ENCODE peak calls at places on chromosome X, in five cellular contexts. One of them, this sample, is unnamed.

GRCh38 chrX:63434665-63435064 is 83.5 kb upstream of the SPIN4 start:
- DNase-seq in PC-3: peak
- DNase-seq in spleen: no peak
- DNase-seq in kidney: no peak
- DNase-seq in cardiac muscle cell: peak
- DNase-seq in this sample: no peak

GRCh38 chrX:103699243-103699642 is 11.5 kb upstream of the TMEM31 start:
- DNase-seq in PC-3: peak
- DNase-seq in spleen: no peak
- DNase-seq in kidney: no peak
- DNase-seq in cardiac muscle cell: no peak
- DNase-seq in this sample: no peak

GRCh38 chrX:1477801-1478458 is 25.2 kb upstream of the ASMTL start:
- DNase-seq in PC-3: no peak
- DNase-seq in spleen: peak
- DNase-seq in kidney: no peak
- DNase-seq in cardiac muscle cell: no peak
- DNase-seq in this sample: no peak

GRCh38 chrX:341541-342101 is 23.0 kb upstream of the GTPBP6 start:
- DNase-seq in PC-3: no peak
- DNase-seq in spleen: peak
- DNase-seq in kidney: peak
- DNase-seq in cardiac muscle cell: no peak
- DNase-seq in this sample: no peak

GRCh38 chrX:57821703-57822375 is 88.4 kb downstream of the ZXDA start:
- DNase-seq in PC-3: peak
- DNase-seq in spleen: no peak
- DNase-seq in kidney: no peak
- DNase-seq in cardiac muscle cell: peak
- DNase-seq in this sample: peak

GRCh38 chrX:41491267-41492004 is 44.3 kb downstream of the NYX start:
- DNase-seq in PC-3: peak
- DNase-seq in spleen: no peak
- DNase-seq in kidney: no peak
- DNase-seq in cardiac muscle cell: no peak
- DNase-seq in this sample: no peak

GRCh38 chrX:103742339-103742738 is 31.6 kb downstream of the TMEM31 start:
- DNase-seq in PC-3: no peak
- DNase-seq in spleen: no peak
- DNase-seq in kidney: no peak
- DNase-seq in cardiac muscle cell: no peak
- DNase-seq in this sample: no peak

GRCh38 chrX:107619836-107620235 is 8.5 kb upstream of the PRPS1 start:
- DNase-seq in PC-3: peak
- DNase-seq in spleen: no peak
- DNase-seq in kidney: no peak
- DNase-seq in cardiac muscle cell: no peak
- DNase-seq in this sample: no peak

GRCh38 chrX:154717824-154718223 is 33.1 kb downstream of the GAB3 start:
- DNase-seq in PC-3: peak
- DNase-seq in spleen: no peak
- DNase-seq in kidney: no peak
- DNase-seq in cardiac muscle cell: no peak
- DNase-seq in this sample: peak

GRCh38 chrX:136880452-136881013 is at the start of gene RBMX:
- DNase-seq in PC-3: peak
- DNase-seq in spleen: peak
- DNase-seq in kidney: peak
- DNase-seq in cardiac muscle cell: peak
- DNase-seq in this sample: peak

GRCh38 chrX:125505207-125505606 is 185.5 kb downstream of the TEX13C start:
- DNase-seq in PC-3: peak
- DNase-seq in spleen: peak
- DNase-seq in kidney: no peak
- DNase-seq in cardiac muscle cell: no peak
- DNase-seq in this sample: no peak

GRCh38 chrX:46255066-46255465 is 290.2 kb downstream of the ZNF674 start:
- DNase-seq in PC-3: no peak
- DNase-seq in spleen: no peak
- DNase-seq in kidney: no peak
- DNase-seq in cardiac muscle cell: no peak
- DNase-seq in this sample: no peak

GRCh38 chrX:155612312-155613224 is at the start of gene TMLHE:
- DNase-seq in PC-3: no peak
- DNase-seq in spleen: peak
- DNase-seq in kidney: peak
- DNase-seq in cardiac muscle cell: peak
- DNase-seq in this sample: peak

GRCh38 chrX:14528629-14529287 is 578 bp upstream of the GLRA2 start:
- DNase-seq in PC-3: peak
- DNase-seq in spleen: peak
- DNase-seq in kidney: peak
- DNase-seq in cardiac muscle cell: peak
- DNase-seq in this sample: peak

GRCh38 chrX:22135171-22135711 is 103.1 kb downstream of the PHEX start:
- DNase-seq in PC-3: peak
- DNase-seq in spleen: no peak
- DNase-seq in kidney: no peak
- DNase-seq in cardiac muscle cell: peak
- DNase-seq in this sample: no peak

GRCh38 chrX:103687696-103688191 is 1.2 kb upstream of the MORF4L2 start:
- DNase-seq in PC-3: peak
- DNase-seq in spleen: no peak
- DNase-seq in kidney: peak
- DNase-seq in cardiac muscle cell: peak
- DNase-seq in this sample: peak

GRCh38 chrX:56994375-56995270 is 718 bp downstream of the SPIN3 start:
- DNase-seq in PC-3: no peak
- DNase-seq in spleen: peak
- DNase-seq in kidney: peak
- DNase-seq in cardiac muscle cell: no peak
- DNase-seq in this sample: peak

GRCh38 chrX:150310881-150311280 is 52.2 kb upstream of the MAMLD1 start:
- DNase-seq in PC-3: no peak
- DNase-seq in spleen: no peak
- DNase-seq in kidney: no peak
- DNase-seq in cardiac muscle cell: no peak
- DNase-seq in this sample: no peak

GRCh38 chrX:3161686-3162085 is 120.4 kb downstream of the ARSF start:
- DNase-seq in PC-3: no peak
- DNase-seq in spleen: no peak
- DNase-seq in kidney: no peak
- DNase-seq in cardiac muscle cell: no peak
- DNase-seq in this sample: no peak

GRCh38 chrX:63889001-63889400 is 104.0 kb upstream of the ARHGEF9 start:
- DNase-seq in PC-3: peak
- DNase-seq in spleen: no peak
- DNase-seq in kidney: no peak
- DNase-seq in cardiac muscle cell: no peak
- DNase-seq in this sample: no peak

DNA sequence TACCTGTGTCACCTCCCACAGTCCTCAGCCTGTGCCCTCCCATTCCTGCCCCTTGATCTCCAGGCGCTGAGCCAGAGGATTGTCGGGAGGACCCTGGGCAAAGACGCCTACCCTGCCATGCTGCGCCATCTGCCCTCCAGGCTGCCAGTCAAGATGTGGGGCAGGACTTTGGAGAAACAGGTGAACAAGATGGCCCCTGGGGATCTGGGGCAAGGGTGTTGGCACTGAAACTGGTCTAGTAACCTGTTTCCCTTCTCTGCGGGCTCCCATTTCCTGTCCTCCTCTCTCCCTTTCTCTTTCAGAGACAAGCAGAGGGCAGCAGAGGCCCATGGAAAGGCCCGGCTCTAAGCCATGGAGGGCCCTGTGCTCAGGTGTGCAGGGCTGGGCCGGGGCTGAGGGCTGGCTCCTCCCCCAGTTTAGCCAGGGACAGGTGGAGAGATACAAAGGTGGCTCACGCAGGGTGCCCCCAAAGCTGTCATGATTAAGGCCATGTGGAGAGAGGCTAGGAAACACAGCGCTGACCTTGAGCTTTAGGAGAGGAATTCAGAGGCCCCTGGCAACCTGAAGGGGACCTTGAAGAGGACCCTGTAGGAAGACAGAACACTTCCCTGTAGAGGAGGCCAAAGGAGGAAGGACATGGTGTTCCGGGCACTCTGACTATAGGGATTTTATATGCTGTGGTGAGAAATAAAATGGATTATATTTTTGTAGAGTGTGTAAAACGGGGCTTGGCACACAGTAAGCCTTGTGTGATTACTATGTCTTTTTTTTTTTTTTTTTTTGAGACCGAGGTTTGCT is at the start of gene GLOD5:
- DNase-seq in PC-3: peak
- DNase-seq in spleen: no peak
- DNase-seq in kidney: no peak
- DNase-seq in cardiac muscle cell: peak
- DNase-seq in this sample: peak
- TF ChIP-seq CTCF in PC-3: peak
- TF ChIP-seq CTCF in spleen: no peak
- TF ChIP-seq CTCF in kidney: peak
- TF ChIP-seq CTCF in cardiac muscle cell: no peak
- TF ChIP-seq CTCF in this sample: no peak

GRCh38 chrX:24427747-24428019 is 37.4 kb upstream of the PDK3 start:
- DNase-seq in PC-3: no peak
- DNase-seq in spleen: no peak
- DNase-seq in kidney: no peak
- DNase-seq in cardiac muscle cell: no peak
- DNase-seq in this sample: no peak
- H3K27ac ChIP-seq in PC-3: no peak
- H3K27ac ChIP-seq in spleen: no peak
- H3K27ac ChIP-seq in kidney: peak
- H3K27ac ChIP-seq in cardiac muscle cell: no peak
- H3K27ac ChIP-seq in this sample: no peak

DNA sequence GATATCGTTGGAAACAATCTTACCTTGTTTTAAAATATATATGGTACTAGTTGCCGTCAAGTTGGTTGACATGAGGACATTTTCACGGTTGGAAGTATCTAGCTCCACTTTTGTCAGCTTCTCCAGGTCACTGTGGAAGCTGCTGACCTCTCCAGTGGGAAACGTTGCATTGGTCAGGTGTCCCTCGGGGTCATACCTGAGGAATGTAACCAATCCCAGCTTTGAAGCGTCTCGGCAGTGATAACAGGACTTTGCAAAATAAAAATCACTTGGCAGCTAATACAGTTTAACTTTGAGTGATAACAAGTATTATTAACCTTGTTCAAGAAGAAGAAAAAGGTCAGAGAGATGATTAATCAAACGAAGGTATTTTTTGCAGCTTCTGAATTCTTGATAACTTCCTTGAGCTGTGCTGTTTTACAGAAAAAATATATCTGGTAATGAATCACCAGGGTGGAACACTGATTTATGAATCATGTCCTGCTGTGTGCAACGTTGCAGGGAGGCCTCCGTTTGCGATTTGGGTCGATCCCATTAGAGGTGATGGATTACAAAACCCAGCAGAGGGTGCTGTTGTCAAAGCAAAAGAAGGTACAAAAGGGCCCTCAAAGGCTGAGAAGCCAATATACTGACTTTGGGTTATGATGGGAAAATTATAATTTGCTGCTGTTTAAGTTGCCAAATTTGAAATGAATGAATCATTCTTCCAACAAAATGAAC is 60.1 kb downstream of the SH2D1A start:
- DNase-seq in PC-3: peak
- DNase-seq in spleen: no peak
- DNase-seq in kidney: no peak
- DNase-seq in cardiac muscle cell: peak
- DNase-seq in this sample: no peak
- TF ChIP-seq CTCF in PC-3: peak
- TF ChIP-seq CTCF in spleen: peak
- TF ChIP-seq CTCF in kidney: peak
- TF ChIP-seq CTCF in cardiac muscle cell: peak
- TF ChIP-seq CTCF in this sample: no peak

GRCh38 chrX:40108084-40108958 is 10.6 kb upstream of the BCOR start:
- DNase-seq in PC-3: peak
- DNase-seq in spleen: peak
- DNase-seq in kidney: peak
- DNase-seq in cardiac muscle cell: peak
- DNase-seq in this sample: no peak

GRCh38 chrX:40108959-40109287 is 11.2 kb upstream of the BCOR start:
- DNase-seq in PC-3: peak
- DNase-seq in spleen: peak
- DNase-seq in kidney: peak
- DNase-seq in cardiac muscle cell: peak
- DNase-seq in this sample: no peak

GRCh38 chrX:40106677-40107290 is 9.0 kb upstream of the BCOR start:
- DNase-seq in PC-3: no peak
- DNase-seq in spleen: no peak
- DNase-seq in kidney: no peak
- DNase-seq in cardiac muscle cell: no peak
- DNase-seq in this sample: no peak

GRCh38 chrX:40105791-40106676 is 8.3 kb upstream of the BCOR start:
- DNase-seq in PC-3: peak
- DNase-seq in spleen: peak
- DNase-seq in kidney: peak
- DNase-seq in cardiac muscle cell: peak
- DNase-seq in this sample: no peak

GRCh38 chrX:40107291-40108083 is 9.7 kb upstream of the BCOR start:
- DNase-seq in PC-3: peak
- DNase-seq in spleen: peak
- DNase-seq in kidney: peak
- DNase-seq in cardiac muscle cell: peak
- DNase-seq in this sample: no peak
- H3K27ac ChIP-seq in PC-3: peak
- H3K27ac ChIP-seq in spleen: peak
- H3K27ac ChIP-seq in kidney: peak
- H3K27ac ChIP-seq in cardiac muscle cell: peak
- H3K27ac ChIP-seq in this sample: peak

GRCh38 chrX:131853440-131853839 is 169.7 kb upstream of the STK26 start:
- DNase-seq in PC-3: no peak
- DNase-seq in spleen: no peak
- DNase-seq in kidney: no peak
- DNase-seq in cardiac muscle cell: no peak
- DNase-seq in this sample: no peak

DNA sequence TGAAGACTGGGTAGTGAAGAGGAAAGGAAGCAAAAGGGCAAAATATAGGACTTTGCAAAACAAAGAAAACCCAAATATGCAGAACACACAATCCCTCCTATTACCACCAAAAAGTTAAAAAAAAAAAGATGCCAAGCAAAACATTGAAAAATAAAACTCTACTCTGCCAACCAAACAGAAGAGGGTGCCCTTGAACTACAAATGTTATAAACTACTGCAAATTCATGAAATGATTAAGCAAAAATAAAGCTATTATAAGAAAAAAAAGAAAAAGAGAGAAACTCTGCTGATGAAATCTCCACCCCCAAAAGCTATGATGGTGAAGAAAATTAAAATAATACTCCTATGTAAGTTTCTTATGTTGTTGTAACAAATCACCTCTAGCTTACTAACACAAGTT is 168.5 kb upstream of the STK26 start:
- DNase-seq in PC-3: peak
- DNase-seq in spleen: no peak
- DNase-seq in kidney: no peak
- DNase-seq in cardiac muscle cell: no peak
- DNase-seq in this sample: no peak
- TF ChIP-seq CTCF in PC-3: peak
- TF ChIP-seq CTCF in spleen: no peak
- TF ChIP-seq CTCF in kidney: no peak
- TF ChIP-seq CTCF in cardiac muscle cell: no peak
- TF ChIP-seq CTCF in this sample: no peak

GRCh38 chrX:111680988-111681779 is at the start of gene ALG13:
- DNase-seq in PC-3: peak
- DNase-seq in spleen: peak
- DNase-seq in kidney: peak
- DNase-seq in cardiac muscle cell: peak
- DNase-seq in this sample: peak
- H3K27ac ChIP-seq in PC-3: peak
- H3K27ac ChIP-seq in spleen: peak
- H3K27ac ChIP-seq in kidney: peak
- H3K27ac ChIP-seq in cardiac muscle cell: peak
- H3K27ac ChIP-seq in this sample: peak

GRCh38 chrX:147498796-147499195 is 412.9 kb upstream of the FMR1 start:
- DNase-seq in PC-3: no peak
- DNase-seq in spleen: no peak
- DNase-seq in kidney: no peak
- DNase-seq in cardiac muscle cell: no peak
- DNase-seq in this sample: no peak
- TF ChIP-seq CTCF in PC-3: no peak
- TF ChIP-seq CTCF in spleen: no peak
- TF ChIP-seq CTCF in kidney: no peak
- TF ChIP-seq CTCF in cardiac muscle cell: no peak
- TF ChIP-seq CTCF in this sample: no peak

This sample was measured in HL-60.